ENCODE peak calls at places on chromosomes 6 and 20, in five cellular contexts. One of them, this sample, is unnamed.

GRCh38 chr20:8464368-8464767 is 332.3 kb downstream of the PLCB1 start:
- DNase-seq in SJSA1: no peak
- DNase-seq in A549: no peak
- DNase-seq in keratinocyte: no peak
- DNase-seq in aorta: no peak
- DNase-seq in this sample: peak

GRCh38 chr6:99736302-99736701 is 129.7 kb downstream of the PRDM13 start:
- DNase-seq in SJSA1: no peak
- DNase-seq in A549: no peak
- DNase-seq in keratinocyte: no peak
- DNase-seq in aorta: no peak
- DNase-seq in this sample: no peak

GRCh38 chr6:157669747-157670216 is 153.3 kb upstream of the SNX9 start:
- DNase-seq in SJSA1: peak
- DNase-seq in A549: peak
- DNase-seq in keratinocyte: no peak
- DNase-seq in aorta: peak
- DNase-seq in this sample: no peak

GRCh38 chr6:96468681-96469224 is 52.9 kb upstream of the UFL1 start:
- DNase-seq in SJSA1: no peak
- DNase-seq in A549: no peak
- DNase-seq in keratinocyte: no peak
- DNase-seq in aorta: no peak
- DNase-seq in this sample: no peak

GRCh38 chr20:47501117-47501482 is 587 bp upstream of the NCOA3 start:
- DNase-seq in SJSA1: no peak
- DNase-seq in A549: peak
- DNase-seq in keratinocyte: no peak
- DNase-seq in aorta: no peak
- DNase-seq in this sample: no peak

GRCh38 chr6:160238786-160239751 is 19.6 kb downstream of the SLC22A2 start:
- DNase-seq in SJSA1: no peak
- DNase-seq in A549: no peak
- DNase-seq in keratinocyte: no peak
- DNase-seq in aorta: no peak
- DNase-seq in this sample: peak

GRCh38 chr6:55694148-55694547 is 115.2 kb upstream of the HMGCLL1 start:
- DNase-seq in SJSA1: peak
- DNase-seq in A549: no peak
- DNase-seq in keratinocyte: no peak
- DNase-seq in aorta: no peak
- DNase-seq in this sample: no peak

GRCh38 chr6:143449731-143450452 is 603 bp downstream of the ADAT2 start:
- DNase-seq in SJSA1: no peak
- DNase-seq in A549: no peak
- DNase-seq in keratinocyte: no peak
- DNase-seq in aorta: peak
- DNase-seq in this sample: no peak

GRCh38 chr6:73648166-73648565 is 5.6 kb downstream of the SLC17A5 start:
- DNase-seq in SJSA1: no peak
- DNase-seq in A549: no peak
- DNase-seq in keratinocyte: no peak
- DNase-seq in aorta: no peak
- DNase-seq in this sample: no peak

GRCh38 chr6:116244284-116244683 is 9.6 kb downstream of the TSPYL4 start:
- DNase-seq in SJSA1: no peak
- DNase-seq in A549: no peak
- DNase-seq in keratinocyte: no peak
- DNase-seq in aorta: no peak
- DNase-seq in this sample: no peak

GRCh38 chr20:47354710-47355488 is 1.6 kb downstream of the ZMYND8 start:
- DNase-seq in SJSA1: no peak
- DNase-seq in A549: no peak
- DNase-seq in keratinocyte: no peak
- DNase-seq in aorta: no peak
- DNase-seq in this sample: no peak

GRCh38 chr6:37547564-37548061 is 47.9 kb upstream of the CCDC167 start:
- DNase-seq in SJSA1: no peak
- DNase-seq in A549: no peak
- DNase-seq in keratinocyte: peak
- DNase-seq in aorta: no peak
- DNase-seq in this sample: peak

GRCh38 chr6:38193486-38194281 is 374.2 kb downstream of the ZFAND3 start:
- DNase-seq in SJSA1: no peak
- DNase-seq in A549: no peak
- DNase-seq in keratinocyte: no peak
- DNase-seq in aorta: no peak
- DNase-seq in this sample: no peak

GRCh38 chr6:112196290-112196689 is 58.1 kb downstream of the LAMA4 start:
- DNase-seq in SJSA1: no peak
- DNase-seq in A549: no peak
- DNase-seq in keratinocyte: no peak
- DNase-seq in aorta: no peak
- DNase-seq in this sample: no peak
- H3K27ac ChIP-seq in SJSA1: no peak
- H3K27ac ChIP-seq in A549: no peak
- H3K27ac ChIP-seq in keratinocyte: no peak
- H3K27ac ChIP-seq in aorta: no peak
- H3K27ac ChIP-seq in this sample: no peak

GRCh38 chr6:21507811-21508210 is 85.7 kb upstream of the SOX4 start:
- DNase-seq in SJSA1: no peak
- DNase-seq in A549: no peak
- DNase-seq in keratinocyte: no peak
- DNase-seq in aorta: no peak
- DNase-seq in this sample: peak

GRCh38 chr6:21502682-21503081 is 90.9 kb upstream of the SOX4 start:
- DNase-seq in SJSA1: no peak
- DNase-seq in A549: no peak
- DNase-seq in keratinocyte: no peak
- DNase-seq in aorta: no peak
- DNase-seq in this sample: no peak

GRCh38 chr6:21506126-21506525 is 87.4 kb upstream of the SOX4 start:
- DNase-seq in SJSA1: no peak
- DNase-seq in A549: no peak
- DNase-seq in keratinocyte: no peak
- DNase-seq in aorta: no peak
- DNase-seq in this sample: no peak

GRCh38 chr6:21504790-21505189 is 88.8 kb upstream of the SOX4 start:
- DNase-seq in SJSA1: no peak
- DNase-seq in A549: no peak
- DNase-seq in keratinocyte: no peak
- DNase-seq in aorta: no peak
- DNase-seq in this sample: no peak

DNA sequence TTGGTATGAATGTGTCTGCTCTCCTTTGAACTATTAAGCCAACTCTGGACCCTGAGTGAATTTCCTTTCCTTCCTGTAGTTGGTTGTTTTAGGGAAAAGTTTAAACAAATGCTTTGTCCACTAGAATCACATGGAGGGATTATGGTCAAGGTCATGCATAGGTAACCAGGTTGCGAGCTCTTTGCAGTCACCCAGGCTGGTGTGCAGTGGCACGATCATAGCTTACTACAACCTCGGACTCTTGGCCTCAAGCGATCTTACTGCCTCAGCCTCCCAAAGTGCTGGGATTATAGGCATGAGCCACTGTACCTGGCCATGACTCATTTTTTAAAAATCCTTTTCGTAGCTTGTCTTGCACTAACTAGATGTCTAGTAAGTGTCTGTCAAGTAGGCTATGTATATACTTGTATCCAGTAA is 88.0 kb upstream of the SOX4 start:
- DNase-seq in SJSA1: no peak
- DNase-seq in A549: no peak
- DNase-seq in keratinocyte: peak
- DNase-seq in aorta: no peak
- DNase-seq in this sample: peak
- H3K27ac ChIP-seq in SJSA1: no peak
- H3K27ac ChIP-seq in A549: no peak
- H3K27ac ChIP-seq in keratinocyte: peak
- H3K27ac ChIP-seq in aorta: no peak
- H3K27ac ChIP-seq in this sample: peak

GRCh38 chr20:36775826-36776225 is 2.3 kb upstream of the DSN1 start:
- DNase-seq in SJSA1: no peak
- DNase-seq in A549: no peak
- DNase-seq in keratinocyte: no peak
- DNase-seq in aorta: no peak
- DNase-seq in this sample: no peak

GRCh38 chr20:36773123-36773547 is 428 bp downstream of the DSN1 start:
- DNase-seq in SJSA1: no peak
- DNase-seq in A549: no peak
- DNase-seq in keratinocyte: no peak
- DNase-seq in aorta: peak
- DNase-seq in this sample: no peak

GRCh38 chr20:36777152-36777551 is 3.6 kb upstream of the DSN1 start:
- DNase-seq in SJSA1: no peak
- DNase-seq in A549: no peak
- DNase-seq in keratinocyte: no peak
- DNase-seq in aorta: no peak
- DNase-seq in this sample: no peak

GRCh38 chr20:36773548-36774242 is at the start of gene DSN1:
- DNase-seq in SJSA1: peak
- DNase-seq in A549: peak
- DNase-seq in keratinocyte: peak
- DNase-seq in aorta: peak
- DNase-seq in this sample: peak

GRCh38 chr20:36775196-36775595 is 1.6 kb upstream of the DSN1 start:
- DNase-seq in SJSA1: no peak
- DNase-seq in A549: no peak
- DNase-seq in keratinocyte: no peak
- DNase-seq in aorta: no peak
- DNase-seq in this sample: no peak
- H3K27ac ChIP-seq in SJSA1: no peak
- H3K27ac ChIP-seq in A549: no peak
- H3K27ac ChIP-seq in keratinocyte: no peak
- H3K27ac ChIP-seq in aorta: peak
- H3K27ac ChIP-seq in this sample: no peak

GRCh38 chr6:32082951-32083350 is 26.2 kb downstream of the TNXB start:
- DNase-seq in SJSA1: peak
- DNase-seq in A549: no peak
- DNase-seq in keratinocyte: peak
- DNase-seq in aorta: peak
- DNase-seq in this sample: peak

GRCh38 chr6:32084780-32085179 is 24.4 kb downstream of the TNXB start:
- DNase-seq in SJSA1: no peak
- DNase-seq in A549: no peak
- DNase-seq in keratinocyte: no peak
- DNase-seq in aorta: no peak
- DNase-seq in this sample: no peak

GRCh38 chr6:32085759-32086458 is 23.2 kb downstream of the TNXB start:
- DNase-seq in SJSA1: no peak
- DNase-seq in A549: no peak
- DNase-seq in keratinocyte: no peak
- DNase-seq in aorta: no peak
- DNase-seq in this sample: no peak

GRCh38 chr6:32081676-32082075 is 27.5 kb downstream of the TNXB start:
- DNase-seq in SJSA1: peak
- DNase-seq in A549: no peak
- DNase-seq in keratinocyte: no peak
- DNase-seq in aorta: no peak
- DNase-seq in this sample: no peak

GRCh38 chr6:32083812-32084768 is 25.0 kb downstream of the TNXB start:
- DNase-seq in SJSA1: no peak
- DNase-seq in A549: no peak
- DNase-seq in keratinocyte: no peak
- DNase-seq in aorta: no peak
- DNase-seq in this sample: no peak
- H3K27ac ChIP-seq in SJSA1: no peak
- H3K27ac ChIP-seq in A549: no peak
- H3K27ac ChIP-seq in keratinocyte: no peak
- H3K27ac ChIP-seq in aorta: no peak
- H3K27ac ChIP-seq in this sample: peak

GRCh38 chr6:3456395-3456767 is 469 bp downstream of the SLC22A23 start:
- DNase-seq in SJSA1: no peak
- DNase-seq in A549: no peak
- DNase-seq in keratinocyte: no peak
- DNase-seq in aorta: no peak
- DNase-seq in this sample: no peak
- H3K27ac ChIP-seq in SJSA1: no peak
- H3K27ac ChIP-seq in A549: peak
- H3K27ac ChIP-seq in keratinocyte: no peak
- H3K27ac ChIP-seq in aorta: no peak
- H3K27ac ChIP-seq in this sample: peak

This sample was measured in epithelial cell of prostate.